ENCODE peak calls at places on chromosomes 5 and 9, in eight cellular contexts. X, L, B, U, A, Z, C and D are unnamed samples.
A peak's percentile ranks its signal among the peaks of the same experiment; 100 is the strongest.

GRCh38 chr5:96337048-96337781 is 95.8 kb downstream of the PCSK1 start:
- DNase-seq in L (no peak), B (no peak), A (no peak), Z (no peak), U (no peak), C (no peak), X (no peak), D (no peak)

GRCh38 chr9:1462626-1463308 is 412.6 kb downstream of the DMRT2 start:
- DNase-seq in Z (no peak), B (no peak), U (no peak), L (peak; percentile 4), A (no peak), X (no peak), C (no peak), D (no peak)

GRCh38 chr5:90406466-90406865 is 3.1 kb downstream of the CETN3 start:
- DNase-seq in C (no peak), Z (no peak), X (no peak), A (no peak), U (no peak), L (peak; percentile 37), B (no peak), D (no peak)

GRCh38 chr9:98228392-98229089 is 26.9 kb downstream of the TBC1D2 start:
- DNase-seq in U (no peak), C (no peak), A (no peak), L (no peak), X (no peak), Z (no peak), B (no peak), D (no peak)

GRCh38 chr9:137085918-137086530 is 761 bp upstream of the MAN1B1 start:
- DNase-seq in C (peak; percentile 41), B (no peak), Z (no peak), L (peak; percentile 74), X (no peak), U (no peak), A (no peak), D (no peak)

GRCh38 chr9:26219961-26220360 is 541.7 kb upstream of the TUSC1 start:
- DNase-seq in B (no peak), L (no peak), A (no peak), C (no peak), X (no peak), U (no peak), Z (no peak), D (no peak)

GRCh38 chr9:74277532-74277931 is 219.6 kb upstream of the RORB start:
- DNase-seq in U (no peak), A (no peak), Z (no peak), X (no peak), C (no peak), B (no peak), L (no peak), D (no peak)

GRCh38 chr5:169222934-169223594 is 77.9 kb downstream of the SLIT3 start:
- DNase-seq in L (no peak), B (no peak), C (no peak), X (no peak), Z (no peak), U (no peak), A (no peak), D (no peak)

GRCh38 chr9:37324261-37324683 is 98.2 kb upstream of the GRHPR start:
- DNase-seq in U (no peak), L (no peak), C (peak; percentile 5), Z (no peak), B (no peak), X (no peak), A (peak; percentile 26), D (no peak)

GRCh38 chr9:14203366-14204056 is 110.4 kb downstream of the NFIB start:
- DNase-seq in U (peak; percentile 76), Z (no peak), C (peak; percentile 73), L (no peak), X (no peak), B (no peak), A (peak; percentile 60), D (no peak)

GRCh38 chr5:155729684-155730059 is 597.3 kb upstream of the SGCD start:
- DNase-seq in B (no peak), L (no peak), X (peak; percentile 33), C (no peak), A (no peak), U (peak; percentile 79), Z (no peak), D (peak; percentile 50)

GRCh38 chr5:135114759-135115158 is 80.7 kb upstream of the PITX1 start:
- DNase-seq in Z (no peak), B (no peak), U (no peak), L (no peak), C (no peak), X (no peak), A (no peak), D (no peak)

GRCh38 chr9:92807031-92807756 is 42.6 kb upstream of the BICD2 start:
- DNase-seq in Z (no peak), U (no peak), C (no peak), B (no peak), X (no peak), L (no peak), A (no peak), D (no peak)

GRCh38 chr9:71096431-71097108 is 24.9 kb downstream of the TRPM3 start:
- DNase-seq in C (no peak), X (no peak), B (no peak), Z (no peak), A (no peak), L (no peak), U (no peak), D (no peak)

GRCh38 chr5:151298063-151298462 is 5.5 kb downstream of the SLC36A3 start:
- DNase-seq in L (no peak), Z (no peak), U (no peak), X (peak; percentile 69), C (no peak), A (no peak), B (no peak), D (no peak)

GRCh38 chr9:92520837-92521236 is 15.0 kb downstream of the ECM2 start:
- DNase-seq in L (no peak), C (no peak), B (no peak), X (no peak), U (no peak), A (no peak), Z (no peak), D (no peak)

GRCh38 chr5:116453920-116454319 is 120.7 kb downstream of the SEMA6A start:
- DNase-seq in B (no peak), C (no peak), Z (no peak), L (no peak), U (no peak), X (no peak), A (no peak), D (no peak)

GRCh38 chr5:33311893-33312292 is 128.9 kb upstream of the TARS1 start:
- DNase-seq in U (no peak), Z (no peak), X (no peak), C (peak; percentile 77), A (no peak), L (peak; percentile 82), B (no peak), D (no peak)

GRCh38 chr5:81397169-81397568 is 3.2 kb upstream of the ACOT12 start:
- DNase-seq in Z (no peak), U (no peak), X (no peak), A (no peak), B (no peak), C (peak; percentile 74), L (no peak), D (no peak)

GRCh38 chr9:94174164-94174563 is 84.9 kb upstream of the ZNF169 start:
- DNase-seq in Z (no peak), A (no peak), B (no peak), L (no peak), X (no peak), U (no peak), C (no peak), D (no peak)

GRCh38 chr9:75111019-75111622 is 22.8 kb downstream of the OSTF1 start:
- DNase-seq in U (no peak), L (no peak), C (no peak), A (no peak), Z (no peak), X (no peak), B (no peak), D (no peak)

GRCh38 chr9:127942152-127943010 is 4.7 kb upstream of the DPM2 start:
- DNase-seq in C (peak; percentile 84), L (peak; percentile 88), X (peak; percentile 87), Z (peak; percentile 56), B (no peak), A (peak; percentile 29), U (peak; percentile 87), D (peak; percentile 87)

GRCh38 chr5:171705036-171705435 is 80.6 kb upstream of the SMIM23 start:
- DNase-seq in B (no peak), L (no peak), U (no peak), C (no peak), Z (no peak), X (no peak), A (no peak), D (peak; percentile 22)

GRCh38 chr5:142317673-142318261 is 7.1 kb downstream of the SPRY4 start:
- DNase-seq in C (no peak), Z (no peak), L (no peak), B (no peak), A (no peak), U (no peak), X (no peak), D (no peak)

GRCh38 chr9:116377179-116377790 is 223.7 kb downstream of the PAPPA start:
- DNase-seq in C (peak; percentile 68), U (no peak), Z (no peak), X (no peak), A (no peak), L (peak; percentile 42), B (no peak), D (no peak)

GRCh38 chr5:158874814-158875213 is 224.9 kb downstream of the EBF1 start:
- DNase-seq in X (no peak), Z (no peak), L (no peak), B (no peak), U (no peak), A (peak; percentile 56), C (peak; percentile 8), D (no peak)

GRCh38 chr5:14143843-14144585 is 872 bp downstream of the TRIO start:
- DNase-seq in X (peak; percentile 40), C (peak; percentile 57), B (no peak), L (peak; percentile 56), A (no peak), U (peak; percentile 73), Z (peak; percentile 42), D (peak; percentile 76)

GRCh38 chr5:57184322-57184721 is 10.5 kb downstream of the GPBP1 start:
- DNase-seq in C (no peak), L (no peak), X (no peak), U (no peak), A (no peak), B (no peak), Z (no peak), D (no peak)